ENCODE peak calls at places on chromosomes 12 and 14, in seven cellular contexts. M is fibroblast of lung; X is astrocyte; B is CD4-positive, alpha-beta memory T cell; W is tibial nerve; H is MM.1S; K is prostate gland. E is an unnamed sample.
A peak's percentile ranks its signal among the peaks of the same experiment; 100 is the strongest.

GRCh38 chr12:42779186-42779859 is 189.8 kb upstream of the PRICKLE1 start:
- DNase-seq in H (no peak), M (peak; percentile 54), K (peak; percentile 24), X (peak; percentile 41), W (peak; percentile 28), B (no peak), E (no peak)

GRCh38 chr14:95524706-95525512 is 8.5 kb upstream of the SYNE3 start:
- DNase-seq in H (no peak), X (no peak), K (no peak), W (no peak), B (no peak), M (no peak), E (no peak)

GRCh38 chr12:126202138-126202537 is 1136.9 kb downstream of the AACS start:
- DNase-seq in W (no peak), B (no peak), K (no peak), H (no peak), M (no peak), X (no peak), E (no peak)

GRCh38 chr12:100724071-100724470 is 70.5 kb upstream of the ANO4 start:
- DNase-seq in H (no peak), K (no peak), W (no peak), M (no peak), B (no peak), X (no peak), E (no peak)

GRCh38 chr14:77529213-77529612 is 30.6 kb upstream of the ISM2 start:
- DNase-seq in X (no peak), B (no peak), W (no peak), M (peak; percentile 52), K (no peak), H (no peak), E (no peak)

GRCh38 chr12:47876404-47876960 is 28.3 kb downstream of the VDR start:
- DNase-seq in M (no peak), X (no peak), K (no peak), B (no peak), H (no peak), W (no peak), E (no peak)

GRCh38 chr12:109759076-109759420 is 45.4 kb downstream of the FAM222A start:
- DNase-seq in K (no peak), W (no peak), H (no peak), X (no peak), B (no peak), M (no peak), E (no peak)

GRCh38 chr12:119843100-119843499 is 34.0 kb downstream of the CIT start:
- DNase-seq in B (no peak), H (no peak), X (peak; percentile 49), M (peak; percentile 47), W (no peak), K (no peak), E (no peak)

GRCh38 chr14:92362781-92363235 is 39.8 kb downstream of the SLC24A4 start:
- DNase-seq in W (no peak), M (no peak), B (no peak), H (no peak), K (no peak), X (peak; percentile 27), E (no peak)

GRCh38 chr12:55814257-55814656 is 3.3 kb downstream of the SARNP start:
- DNase-seq in H (no peak), B (no peak), K (no peak), X (no peak), M (no peak), W (no peak), E (no peak)

GRCh38 chr14:93239869-93240677 is 33.0 kb downstream of the UBR7 start:
- DNase-seq in X (peak; percentile 73), W (no peak), K (no peak), M (peak; percentile 78), H (no peak), B (no peak), E (no peak)

GRCh38 chr14:85357120-85357519 is 172.8 kb upstream of the FLRT2 start:
- DNase-seq in K (no peak), X (no peak), B (no peak), W (no peak), H (no peak), M (no peak), E (no peak)

GRCh38 chr12:87678453-87678852 is 350.7 kb downstream of the C12orf50 start:
- DNase-seq in K (no peak), M (peak; percentile 78), W (no peak), B (no peak), H (no peak), X (peak; percentile 21), E (no peak)

GRCh38 chr14:83660597-83660996 is 1869.3 kb upstream of the FLRT2 start:
- DNase-seq in B (no peak), K (no peak), M (no peak), H (no peak), X (no peak), W (no peak), E (no peak)

DNA sequence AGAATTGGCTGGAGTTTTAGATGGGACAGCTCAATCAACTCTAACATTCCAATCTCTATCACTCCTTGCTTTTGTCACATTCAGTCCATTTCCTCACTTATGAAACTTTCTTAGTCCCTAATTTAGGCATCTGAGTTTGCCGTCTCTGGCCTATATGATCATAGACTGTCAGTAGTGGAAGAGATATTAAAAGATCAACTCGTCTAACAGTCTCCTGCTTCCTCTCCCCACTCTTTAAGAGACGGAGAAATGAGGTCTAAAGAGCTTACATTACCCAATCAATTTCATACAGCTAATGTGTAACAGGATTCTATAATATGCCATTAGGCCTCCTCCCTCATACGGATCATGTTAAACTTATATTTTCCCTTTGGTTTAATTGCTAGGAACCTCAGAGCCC is 6.6 kb upstream of the ATP23 start:
- DNase-seq in M (no peak), H (no peak), K (no peak), B (no peak), W (no peak), X (no peak), E (no peak)
- H3K27ac ChIP-seq in M (no peak overlapping the region), H (no peak overlapping the region), K (no peak overlapping the region), B (no peak overlapping the region), W (no peak overlapping the region), X (no peak overlapping the region), E (no peak overlapping the region)

DNA sequence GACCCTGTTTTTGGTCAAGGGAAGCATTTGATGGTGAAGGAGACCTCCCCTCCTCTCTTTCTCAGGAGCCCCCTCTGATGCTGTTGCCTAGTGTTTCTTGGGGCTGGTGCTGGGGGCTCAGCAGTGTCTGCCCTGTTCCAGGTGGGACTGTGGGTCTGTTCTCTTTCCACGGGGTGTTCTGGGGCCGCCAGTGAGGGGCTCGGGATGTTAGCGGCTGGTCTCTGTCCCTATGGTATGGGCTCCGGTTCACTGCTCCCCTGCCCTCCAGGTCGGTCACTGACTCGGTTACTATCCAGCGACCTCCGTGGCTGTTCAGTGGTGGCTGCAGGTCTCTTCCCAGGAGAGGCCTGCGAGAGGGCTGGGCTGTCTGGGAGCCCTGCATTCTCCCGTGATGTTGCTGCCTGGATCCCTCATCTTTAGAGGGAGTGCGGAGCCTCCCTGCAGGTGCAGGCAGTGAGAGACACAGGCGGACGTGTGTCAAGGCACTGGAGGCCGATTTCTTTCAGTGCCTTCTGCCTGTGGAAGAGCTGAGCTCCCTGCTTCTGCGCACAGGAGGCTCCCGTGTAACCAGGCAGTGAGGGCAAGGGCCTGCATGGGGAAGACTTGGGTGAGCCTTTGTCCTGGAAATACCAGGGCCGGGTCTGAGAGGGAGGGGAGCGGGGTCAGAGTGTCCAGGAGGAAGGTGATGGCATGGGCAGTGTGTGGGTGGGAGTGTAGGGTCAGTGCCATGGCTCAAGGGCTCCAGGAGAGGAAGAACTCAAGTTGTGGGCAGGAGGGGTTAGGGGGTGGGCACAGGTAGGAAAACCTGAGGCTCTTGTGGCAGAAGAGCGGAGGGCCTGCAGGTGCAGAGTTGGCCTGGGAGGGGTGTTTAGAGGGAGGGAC is 362.6 kb downstream of the TMEM121 start:
- DNase-seq in W (no peak), M (no peak), H (no peak), B (no peak), K (no peak), X (no peak), E (no peak)
- H3K9me3 ChIP-seq in W (no peaks in the 10 kb centered on the region), M (no peaks in the 10 kb centered on the region), H (no peaks in the 10 kb centered on the region), B (no peaks in the 10 kb centered on the region), K (no peaks in the 10 kb centered on the region), X (no peaks in the 10 kb centered on the region), E (no peaks in the 10 kb centered on the region)

DNA sequence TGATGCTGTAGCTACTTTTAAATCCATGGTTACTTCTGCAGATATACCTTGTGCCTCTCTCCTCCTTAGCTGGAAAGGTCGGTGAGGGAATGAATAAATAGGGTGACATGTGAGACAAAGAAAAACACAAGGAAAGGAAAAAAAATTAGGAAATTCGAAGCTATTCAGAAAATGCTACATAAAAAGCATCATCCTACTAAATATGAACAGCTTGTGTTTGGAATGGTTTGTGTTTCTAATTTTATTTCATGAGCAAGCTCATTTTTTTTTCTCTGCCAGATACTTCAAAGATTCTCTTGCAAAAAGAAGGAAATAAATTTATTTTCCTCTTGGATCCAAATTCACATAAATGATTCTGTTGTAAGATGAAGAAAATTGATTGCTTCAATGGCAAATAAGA is 186.3 kb upstream of the NUDT4 start:
- DNase-seq in K (no peak), B (no peak), X (no peak), M (no peak), W (no peak), H (no peak), E (no peak)
- H3K27ac ChIP-seq in K (no peak overlapping the region), B (no peak overlapping the region), X (no peak overlapping the region), M (no peak overlapping the region), W (no peak overlapping the region), H (no peak overlapping the region), E (no peak overlapping the region)

DNA sequence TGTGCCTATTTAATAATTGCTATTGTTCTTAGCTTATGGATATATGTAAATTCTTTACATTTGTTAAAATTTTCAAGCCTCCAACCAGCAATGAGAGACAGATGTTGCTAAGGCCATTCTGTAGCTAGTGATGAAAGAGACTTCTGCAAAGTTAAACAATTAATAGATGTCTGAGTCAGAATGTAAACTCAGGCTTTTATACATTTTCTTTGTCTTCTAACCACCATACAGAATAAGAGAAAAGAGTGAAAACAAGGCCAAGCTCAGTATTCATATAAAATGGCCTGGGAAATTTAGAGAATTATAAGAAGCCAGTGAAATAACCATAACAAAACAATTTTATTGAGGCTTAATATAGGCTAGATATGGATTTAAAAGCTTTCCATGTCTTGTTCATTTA is 1102.3 kb upstream of the SEL1L start:
- DNase-seq in W (no peak), H (no peak), M (no peak), K (no peak), B (no peak), X (no peak), E (no peak)
- H3K9me3 ChIP-seq in W (no peaks in the 10 kb centered on the region), H (no peaks in the 10 kb centered on the region), M (no peaks in the 10 kb centered on the region), K (no peaks in the 10 kb centered on the region), B (no peaks in the 10 kb centered on the region), X (peaks cover under 1% of the 10 kb centered on the region), E (no peaks in the 10 kb centered on the region)

E was measured in CD4-positive, alpha-beta T cell.